ENCODE peak calls at places on chromosomes 12 and 14, in five cellular contexts. Y is adrenal gland; B is Caco-2; L is activated naive CD4-positive, alpha-beta T cell treated with anti-CD3 and anti-CD28 coated beads, Interleukin-2, amount 10 ng/mL, durations not matched to agents 7 days and 5 days; O is T47D. P is an unnamed sample.
A peak's percentile ranks its signal among the peaks of the same experiment; 100 is the strongest.

GRCh38 chr14:22962061-22962676 is 5.3 kb upstream of the HAUS4 start:
- DNase-seq in Y (no peak), B (no peak), L (no peak), O (no peak), P (no peak)

GRCh38 chr12:100138048-100138907 is 4.4 kb downstream of the BLTP3B start:
- DNase-seq in Y (no peak), B (peak; percentile 16), L (no peak), O (no peak), P (peak; percentile 22)

GRCh38 chr14:75514673-75515630 is 7.3 kb upstream of the BATF start:
- DNase-seq in Y (peak; percentile 46), B (no peak), L (peak; percentile 53), O (no peak), P (peak; percentile 13)

GRCh38 chr14:106417224-106418049 is 891.1 kb downstream of the TMEM121 start:
- DNase-seq in Y (peak; percentile 27), B (peak; percentile 70), L (peak; percentile 90), O (no peak), P (peak; percentile 5)

GRCh38 chr12:72313757-72314270 is 41.6 kb downstream of the TRHDE start:
- DNase-seq in Y (no peak), B (peak; percentile 46), L (no peak), O (no peak), P (no peak)

GRCh38 chr14:67522270-67522669 is 10.8 kb upstream of the PLEKHH1 start:
- DNase-seq in Y (no peak), B (no peak), L (no peak), O (no peak), P (no peak)

GRCh38 chr14:55389330-55389729 is 22.3 kb downstream of the ATG14 start:
- DNase-seq in Y (no peak), B (no peak), L (no peak), O (no peak), P (peak; percentile 79)

GRCh38 chr14:77043177-77043983 is 14.9 kb upstream of the IRF2BPL start:
- DNase-seq in Y (peak; percentile 67), B (no peak), L (peak; percentile 55), O (no peak), P (peak; percentile 86)

GRCh38 chr12:130436741-130437501 is 99.2 kb downstream of the PIWIL1 start:
- DNase-seq in Y (no peak), B (no peak), L (peak; percentile 14), O (no peak), P (no peak)

GRCh38 chr12:78887008-78887407 is 22.4 kb downstream of the SYT1 start:
- DNase-seq in Y (no peak), B (no peak), L (no peak), O (no peak), P (peak; percentile 75)

GRCh38 chr12:96208346-96208745 is 14.2 kb downstream of the ELK3 start:
- DNase-seq in Y (no peak), B (no peak), L (no peak), O (no peak), P (peak; percentile 79)

GRCh38 chr12:83945871-83946270 is 966.7 kb downstream of the SLC6A15 start:
- DNase-seq in Y (no peak), B (no peak), L (no peak), O (no peak), P (peak; percentile 35)

GRCh38 chr14:58428011-58428807 is 690 bp downstream of the KIAA0586 start:
- DNase-seq in Y (peak; percentile 17), B (peak; percentile 19), L (peak; percentile 37), O (peak; percentile 16), P (peak; percentile 60)

GRCh38 chr12:57726151-57726883 is 12.2 kb downstream of the AGAP2 start:
- DNase-seq in Y (peak; percentile 89), B (peak; percentile 91), L (peak; percentile 44), O (peak; percentile 96), P (peak; percentile 91)

GRCh38 chr12:93322784-93323183 is 54.9 kb upstream of the NUDT4 start:
- DNase-seq in Y (no peak), B (no peak), L (no peak), O (no peak), P (peak; percentile 77)

GRCh38 chr12:118549506-118550109 is 173.3 kb downstream of the SUDS3 start:
- DNase-seq in Y (no peak), B (no peak), L (no peak), O (no peak), P (peak; percentile 21)

GRCh38 chr12:124273630-124274029 is 21.3 kb upstream of the RFLNA start:
- DNase-seq in Y (peak; percentile 21), B (peak; percentile 72), L (peak; percentile 28), O (no peak), P (peak; percentile 66)

GRCh38 chr12:49825360-49825970 is 2.7 kb downstream of the NCKAP5L start:
- DNase-seq in Y (peak; percentile 72), B (no peak), L (no peak), O (no peak), P (peak; percentile 57)

GRCh38 chr14:30990766-30991165 is 34.7 kb upstream of the AP4S1 start:
- DNase-seq in Y (no peak), B (no peak), L (no peak), O (no peak), P (no peak)

GRCh38 chr12:121224591-121224990 is 14.7 kb downstream of the P2RX4 start:
- DNase-seq in Y (no peak), B (no peak), L (peak; percentile 84), O (no peak), P (no peak)

GRCh38 chr14:71324767-71325272 is 417.6 kb downstream of the PCNX1 start:
- DNase-seq in Y (peak; percentile 18), B (no peak), L (peak; percentile 42), O (no peak), P (no peak)

GRCh38 chr14:53953002-53953827 is 3.4 kb downstream of the BMP4 start:
- DNase-seq in Y (peak; percentile 87), B (peak; percentile 89), L (peak; percentile 32), O (peak; percentile 90), P (peak; percentile 88)

GRCh38 chr14:65101631-65102440 is 481 bp downstream of the MAX start:
- DNase-seq in Y (peak; percentile 23), B (peak; percentile 40), L (peak; percentile 69), O (no peak), P (no peak)

GRCh38 chr12:90174198-90174510 is 465.5 kb upstream of the ATP2B1 start:
- DNase-seq in Y (no peak), B (no peak), L (no peak), O (no peak), P (no peak)

GRCh38 chr12:44431647-44432352 is 444.3 kb downstream of the NELL2 start:
- DNase-seq in Y (no peak), B (no peak), L (no peak), O (no peak), P (no peak)